ENCODE peak calls at places on chromosomes 6 and 20, in five cellular contexts. B, T, L, J and V are unnamed samples.

GRCh38 chr6:33993091-33993490 is 152.8 kb downstream of the GRM4 start:
- DNase-seq in B (no peak), T (no peak), L (no peak), J (no peak), V (peak)

GRCh38 chr20:61601361-61601760 is 349.3 kb downstream of the CDH4 start:
- DNase-seq in B (no peak), J (no peak), L (no peak), T (no peak), V (no peak)

GRCh38 chr20:19692685-19693119 is 65.4 kb upstream of the RIN2 start:
- DNase-seq in T (peak), J (no peak), L (peak), B (peak), V (peak)

GRCh38 chr6:111566873-111567517 is 38.7 kb downstream of the TRAF3IP2 start:
- DNase-seq in L (no peak), J (no peak), T (peak), B (peak), V (no peak)

GRCh38 chr6:103122766-103123601 is 1729.5 kb downstream of the GRIK2 start:
- DNase-seq in T (peak), J (no peak), L (no peak), B (peak), V (no peak)

GRCh38 chr20:38199506-38200390 is 34.7 kb upstream of the TGM2 start:
- DNase-seq in J (no peak), B (no peak), T (peak), L (no peak), V (peak)

GRCh38 chr6:32529697-32530429 is at the start of gene HLA-DRB5:
- DNase-seq in L (peak), B (no peak), T (no peak), J (no peak), V (peak)

GRCh38 chr20:46999821-47000465 is 105.3 kb downstream of the EYA2 start:
- DNase-seq in J (no peak), B (no peak), L (no peak), T (no peak), V (no peak)

GRCh38 chr6:3392059-3392458 is 64.8 kb downstream of the SLC22A23 start:
- DNase-seq in T (no peak), J (no peak), L (no peak), B (no peak), V (no peak)

GRCh38 chr20:57671662-57672061 is 38.2 kb downstream of the PMEPA1 start:
- DNase-seq in T (no peak), J (no peak), L (no peak), B (no peak), V (no peak)

GRCh38 chr6:129164032-129164431 is 281.1 kb downstream of the LAMA2 start:
- DNase-seq in L (no peak), B (no peak), T (no peak), J (no peak), V (no peak)

GRCh38 chr6:156827382-156827781 is 50.2 kb downstream of the ARID1B start:
- DNase-seq in L (no peak), J (no peak), T (peak), B (no peak), V (no peak)

GRCh38 chr20:23335521-23335920 is 15.1 kb upstream of the NXT1 start:
- DNase-seq in L (no peak), T (no peak), B (no peak), J (no peak), V (no peak)

GRCh38 chr6:18226451-18226850 is 37.9 kb downstream of the DEK start:
- DNase-seq in B (no peak), L (no peak), T (no peak), J (no peak), V (no peak)

GRCh38 chr20:38059832-38060231 is 26.3 kb downstream of the RPRD1B start:
- DNase-seq in T (no peak), B (no peak), J (no peak), L (no peak), V (no peak)

GRCh38 chr20:53613748-53614147 is 20.1 kb upstream of the ZNF217 start:
- DNase-seq in L (no peak), B (no peak), J (no peak), T (no peak), V (no peak)

GRCh38 chr6:130676773-130677144 is 150.4 kb upstream of the SMLR1 start:
- DNase-seq in L (no peak), B (no peak), T (no peak), J (no peak), V (no peak)

GRCh38 chr6:130677766-130678165 is 149.4 kb upstream of the SMLR1 start:
- DNase-seq in B (no peak), L (no peak), T (no peak), J (no peak), V (no peak)

GRCh38 chr6:130677312-130677711 is 149.9 kb upstream of the SMLR1 start:
- DNase-seq in J (no peak), B (no peak), T (no peak), L (no peak), V (no peak)

GRCh38 chr6:130675072-130675471 is 152.1 kb upstream of the SMLR1 start:
- DNase-seq in J (no peak), T (peak), L (no peak), B (no peak), V (no peak)

DNA sequence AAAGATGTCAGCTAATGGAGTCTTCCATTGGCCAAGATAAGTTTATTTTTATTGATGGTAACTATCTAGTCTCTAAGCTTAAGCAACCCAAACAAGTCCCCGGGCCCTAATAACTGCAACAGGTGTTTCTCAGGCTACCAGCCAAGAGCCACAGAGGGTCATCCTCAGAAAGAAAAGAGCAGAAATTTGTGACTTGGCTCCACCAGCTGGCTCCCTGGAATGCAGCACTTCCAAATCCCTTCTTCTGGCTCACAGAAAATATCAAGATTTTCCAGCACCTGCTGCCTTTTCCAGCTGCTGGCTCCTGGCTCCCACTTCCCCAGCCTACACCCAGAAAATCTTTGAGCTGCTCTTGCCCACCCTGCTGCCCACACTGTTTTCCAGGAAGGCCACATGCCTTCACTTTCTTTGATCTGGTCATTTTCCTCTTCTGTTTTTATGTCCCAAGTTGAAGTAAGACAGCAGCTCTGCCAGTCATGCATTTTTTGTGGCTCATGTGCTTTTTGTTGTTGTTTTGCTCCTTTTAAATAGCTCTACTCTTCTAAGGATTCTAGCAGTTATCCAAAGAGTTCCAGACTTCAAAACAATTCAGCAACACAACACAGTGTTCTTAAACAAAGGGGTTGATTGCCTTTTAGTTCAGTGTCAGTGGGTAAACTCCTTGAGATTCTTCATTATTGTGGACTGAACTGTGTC is 151.0 kb upstream of the SMLR1 start:
- DNase-seq in J (no peak), T (peak), L (no peak), B (no peak), V (peak)
- TF ChIP-seq CTCF in J (no peak), T (no peak), L (no peak), B (no peak), V (no peak)

GRCh38 chr6:10425973-10426780 is 11.3 kb upstream of the TFAP2A start:
- DNase-seq in J (no peak), L (no peak), B (no peak), T (no peak), V (no peak)
- TF ChIP-seq CTCF in J (no peak), L (no peak), B (no peak), T (no peak), V (no peak)

GRCh38 chr6:45376310-45377040 is 1.3 kb downstream of the SUPT3H start:
- DNase-seq in J (no peak), T (peak), L (no peak), B (no peak), V (no peak)

GRCh38 chr6:45378324-45378926 is 691 bp upstream of the SUPT3H start:
- DNase-seq in T (no peak), J (no peak), L (peak), B (no peak), V (no peak)

GRCh38 chr6:45377041-45377554 is 636 bp downstream of the SUPT3H start:
- DNase-seq in J (no peak), L (no peak), T (peak), B (no peak), V (no peak)

GRCh38 chr6:45375449-45375848 is 2.3 kb downstream of the SUPT3H start:
- DNase-seq in B (no peak), J (no peak), T (peak), L (no peak), V (no peak)

GRCh38 chr6:45377555-45378323 is at the start of gene SUPT3H:
- DNase-seq in J (peak), B (peak), L (peak), T (peak), V (peak)
- TF ChIP-seq CTCF in J (peak), B (peak), L (peak), T (peak), V (no peak)

GRCh38 chr6:27630727-27631613 is 158.1 kb upstream of the ZNF184 start:
- DNase-seq in L (no peak), T (peak), J (no peak), B (peak), V (no peak)

GRCh38 chr6:27631614-27631925 is 158.7 kb upstream of the ZNF184 start:
- DNase-seq in J (no peak), L (no peak), B (no peak), T (no peak), V (no peak)
- TF ChIP-seq CTCF in J (no peak), L (no peak), B (no peak), T (no peak), V (no peak)